ENCODE peak calls at places on chromosomes 7 and 10, in nine cellular contexts. One of them, this sample, is unnamed.
A peak's percentile ranks its signal among the peaks of the same experiment; 100 is the strongest.

GRCh38 chr7:34845666-34846361 is 187.8 kb downstream of the NPSR1 start:
- DNase-seq in D721Med: no peak
- DNase-seq in H1: no peak
- DNase-seq in Calu3: peak; percentile 50
- DNase-seq in adrenal gland: no peak
- DNase-seq in CD4-positive, alpha-beta T cell: no peak
- DNase-seq in MCF 10A: peak; percentile 61
- DNase-seq in neural crest cell: no peak
- DNase-seq in astrocyte of the spinal cord: peak; percentile 44
- DNase-seq in this sample: no peak

GRCh38 chr10:35495521-35496238 is 109.5 kb upstream of the GJD4 start:
- DNase-seq in H1: no peak
- DNase-seq in MCF 10A: peak; percentile 61
- DNase-seq in neural crest cell: no peak
- DNase-seq in adrenal gland: no peak
- DNase-seq in astrocyte of the spinal cord: peak; percentile 5
- DNase-seq in CD4-positive, alpha-beta T cell: no peak
- DNase-seq in D721Med: no peak
- DNase-seq in Calu3: no peak
- DNase-seq in this sample: peak; percentile 18

GRCh38 chr10:33260403-33261239 is 73.8 kb downstream of the NRP1 start:
- DNase-seq in Calu3: no peak
- DNase-seq in MCF 10A: no peak
- DNase-seq in astrocyte of the spinal cord: peak; percentile 33
- DNase-seq in neural crest cell: no peak
- DNase-seq in CD4-positive, alpha-beta T cell: no peak
- DNase-seq in adrenal gland: no peak
- DNase-seq in H1: no peak
- DNase-seq in D721Med: no peak
- DNase-seq in this sample: no peak

GRCh38 chr7:100159099-100159623 is 638 bp upstream of the TRAPPC14 start:
- DNase-seq in CD4-positive, alpha-beta T cell: no peak
- DNase-seq in D721Med: no peak
- DNase-seq in MCF 10A: no peak
- DNase-seq in adrenal gland: no peak
- DNase-seq in astrocyte of the spinal cord: no peak
- DNase-seq in Calu3: no peak
- DNase-seq in H1: no peak
- DNase-seq in neural crest cell: no peak
- DNase-seq in this sample: no peak

GRCh38 chr7:149742075-149742701 is 31.2 kb downstream of the ZNF467 start:
- DNase-seq in CD4-positive, alpha-beta T cell: no peak
- DNase-seq in MCF 10A: peak; percentile 67
- DNase-seq in H1: peak; percentile 57
- DNase-seq in D721Med: peak; percentile 87
- DNase-seq in adrenal gland: peak; percentile 67
- DNase-seq in astrocyte of the spinal cord: peak; percentile 60
- DNase-seq in neural crest cell: peak; percentile 85
- DNase-seq in Calu3: peak; percentile 79
- DNase-seq in this sample: peak; percentile 83

GRCh38 chr7:47508389-47509380 is 73.2 kb downstream of the TNS3 start:
- DNase-seq in Calu3: no peak
- DNase-seq in CD4-positive, alpha-beta T cell: no peak
- DNase-seq in D721Med: no peak
- DNase-seq in adrenal gland: no peak
- DNase-seq in astrocyte of the spinal cord: no peak
- DNase-seq in MCF 10A: no peak
- DNase-seq in neural crest cell: no peak
- DNase-seq in H1: no peak
- DNase-seq in this sample: no peak

GRCh38 chr10:3105905-3106304 is 38.6 kb downstream of the PFKP start:
- DNase-seq in MCF 10A: no peak
- DNase-seq in CD4-positive, alpha-beta T cell: no peak
- DNase-seq in neural crest cell: no peak
- DNase-seq in H1: no peak
- DNase-seq in adrenal gland: no peak
- DNase-seq in astrocyte of the spinal cord: no peak
- DNase-seq in D721Med: no peak
- DNase-seq in Calu3: no peak
- DNase-seq in this sample: no peak

GRCh38 chr10:73019100-73019499 is 64.5 kb upstream of the PLA2G12B start:
- DNase-seq in Calu3: no peak
- DNase-seq in D721Med: no peak
- DNase-seq in CD4-positive, alpha-beta T cell: no peak
- DNase-seq in MCF 10A: no peak
- DNase-seq in adrenal gland: no peak
- DNase-seq in H1: no peak
- DNase-seq in neural crest cell: no peak
- DNase-seq in astrocyte of the spinal cord: no peak
- DNase-seq in this sample: no peak

GRCh38 chr10:70558871-70559810 is 43.4 kb downstream of the PRF1 start:
- DNase-seq in H1: no peak
- DNase-seq in CD4-positive, alpha-beta T cell: peak; percentile 47
- DNase-seq in MCF 10A: peak; percentile 66
- DNase-seq in D721Med: no peak
- DNase-seq in Calu3: peak; percentile 86
- DNase-seq in adrenal gland: peak; percentile 55
- DNase-seq in neural crest cell: peak; percentile 36
- DNase-seq in astrocyte of the spinal cord: peak; percentile 72
- DNase-seq in this sample: peak; percentile 77

GRCh38 chr10:69642747-69643146 is 12.7 kb downstream of the FAM241B start:
- DNase-seq in D721Med: no peak
- DNase-seq in MCF 10A: no peak
- DNase-seq in adrenal gland: no peak
- DNase-seq in astrocyte of the spinal cord: no peak
- DNase-seq in H1: no peak
- DNase-seq in Calu3: no peak
- DNase-seq in CD4-positive, alpha-beta T cell: no peak
- DNase-seq in neural crest cell: no peak
- DNase-seq in this sample: no peak

GRCh38 chr10:822661-823367 is 108.7 kb downstream of the LARP4B start:
- DNase-seq in D721Med: no peak
- DNase-seq in adrenal gland: no peak
- DNase-seq in H1: no peak
- DNase-seq in Calu3: no peak
- DNase-seq in MCF 10A: no peak
- DNase-seq in neural crest cell: no peak
- DNase-seq in astrocyte of the spinal cord: no peak
- DNase-seq in CD4-positive, alpha-beta T cell: no peak
- DNase-seq in this sample: peak; percentile 25

DNA sequence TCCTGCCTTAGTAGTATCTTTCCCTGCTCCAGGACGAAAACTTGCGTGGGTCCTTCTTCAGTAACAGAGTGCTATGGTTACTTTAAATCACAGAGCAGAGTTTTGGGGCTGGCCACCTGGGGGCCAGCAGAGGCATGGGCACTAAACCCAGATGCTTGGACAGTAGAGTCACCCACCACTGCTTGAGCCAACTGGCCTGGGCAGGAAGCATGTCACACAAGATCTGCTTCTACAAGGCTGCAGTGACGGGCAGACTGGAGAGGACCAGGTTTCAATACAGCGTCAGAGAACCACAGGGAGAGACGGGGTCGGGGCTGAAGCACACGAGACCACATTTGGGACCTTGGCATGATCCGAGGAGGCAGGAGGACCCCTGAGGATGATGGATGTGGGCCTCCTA is 14.3 kb upstream of the DMBT1 start:
- DNase-seq in MCF 10A: no peak
- DNase-seq in neural crest cell: no peak
- DNase-seq in adrenal gland: no peak
- DNase-seq in H1: no peak
- DNase-seq in Calu3: no peak
- DNase-seq in astrocyte of the spinal cord: no peak
- DNase-seq in CD4-positive, alpha-beta T cell: no peak
- DNase-seq in D721Med: no peak
- DNase-seq in this sample: no peak
- TF ChIP-seq CTCF in MCF 10A: no peak
- TF ChIP-seq CTCF in neural crest cell: no peak
- TF ChIP-seq CTCF in adrenal gland: no peak
- TF ChIP-seq CTCF in H1: no peak
- TF ChIP-seq CTCF in Calu3: no peak
- TF ChIP-seq CTCF in astrocyte of the spinal cord: no peak
- TF ChIP-seq CTCF in CD4-positive, alpha-beta T cell: no peak
- TF ChIP-seq CTCF in D721Med: no peak
- TF ChIP-seq CTCF in this sample: no peak

GRCh38 chr7:20176552-20177242 is 40.5 kb downstream of the MACC1 start:
- DNase-seq in Calu3: no peak
- DNase-seq in adrenal gland: no peak
- DNase-seq in MCF 10A: no peak
- DNase-seq in H1: no peak
- DNase-seq in neural crest cell: no peak
- DNase-seq in CD4-positive, alpha-beta T cell: no peak
- DNase-seq in D721Med: no peak
- DNase-seq in astrocyte of the spinal cord: no peak
- DNase-seq in this sample: no peak

GRCh38 chr7:20170626-20171025 is 46.6 kb downstream of the MACC1 start:
- DNase-seq in H1: no peak
- DNase-seq in Calu3: no peak
- DNase-seq in CD4-positive, alpha-beta T cell: no peak
- DNase-seq in neural crest cell: no peak
- DNase-seq in D721Med: no peak
- DNase-seq in MCF 10A: no peak
- DNase-seq in astrocyte of the spinal cord: peak; percentile 12
- DNase-seq in adrenal gland: no peak
- DNase-seq in this sample: no peak

GRCh38 chr7:20173828-20174227 is 43.4 kb downstream of the MACC1 start:
- DNase-seq in CD4-positive, alpha-beta T cell: no peak
- DNase-seq in astrocyte of the spinal cord: no peak
- DNase-seq in adrenal gland: no peak
- DNase-seq in H1: no peak
- DNase-seq in Calu3: no peak
- DNase-seq in MCF 10A: no peak
- DNase-seq in D721Med: no peak
- DNase-seq in neural crest cell: no peak
- DNase-seq in this sample: no peak

GRCh38 chr7:20172736-20173334 is 44.3 kb downstream of the MACC1 start:
- DNase-seq in CD4-positive, alpha-beta T cell: no peak
- DNase-seq in adrenal gland: peak; percentile 58
- DNase-seq in H1: peak; percentile 60
- DNase-seq in astrocyte of the spinal cord: peak; percentile 66
- DNase-seq in D721Med: peak; percentile 30
- DNase-seq in neural crest cell: peak; percentile 56
- DNase-seq in MCF 10A: peak; percentile 71
- DNase-seq in Calu3: peak; percentile 81
- DNase-seq in this sample: peak; percentile 33
- TF ChIP-seq CTCF in CD4-positive, alpha-beta T cell: peak; percentile 12
- TF ChIP-seq CTCF in adrenal gland: peak; percentile 65
- TF ChIP-seq CTCF in H1: peak; percentile 83
- TF ChIP-seq CTCF in astrocyte of the spinal cord: peak; percentile 75
- TF ChIP-seq CTCF in D721Med: peak; percentile 82
- TF ChIP-seq CTCF in neural crest cell: peak; percentile 69
- TF ChIP-seq CTCF in MCF 10A: peak; percentile 60
- TF ChIP-seq CTCF in Calu3: peak; percentile 78
- TF ChIP-seq CTCF in this sample: peak; percentile 32

GRCh38 chr10:32084484-32084883 is 28.3 kb upstream of the KIF5B start:
- DNase-seq in Calu3: no peak
- DNase-seq in adrenal gland: no peak
- DNase-seq in H1: no peak
- DNase-seq in neural crest cell: no peak
- DNase-seq in astrocyte of the spinal cord: no peak
- DNase-seq in MCF 10A: no peak
- DNase-seq in CD4-positive, alpha-beta T cell: no peak
- DNase-seq in D721Med: no peak
- DNase-seq in this sample: no peak
- TF ChIP-seq CTCF in Calu3: no peak
- TF ChIP-seq CTCF in adrenal gland: no peak
- TF ChIP-seq CTCF in H1: no peak
- TF ChIP-seq CTCF in neural crest cell: no peak
- TF ChIP-seq CTCF in astrocyte of the spinal cord: no peak
- TF ChIP-seq CTCF in MCF 10A: no peak
- TF ChIP-seq CTCF in CD4-positive, alpha-beta T cell: no peak
- TF ChIP-seq CTCF in D721Med: no peak
- TF ChIP-seq CTCF in this sample: no peak

GRCh38 chr7:135557455-135558336 is at the start of gene NUP205:
- DNase-seq in neural crest cell: peak; percentile 74
- DNase-seq in H1: peak; percentile 23
- DNase-seq in astrocyte of the spinal cord: peak; percentile 89
- DNase-seq in CD4-positive, alpha-beta T cell: peak; percentile 71
- DNase-seq in Calu3: peak; percentile 69
- DNase-seq in D721Med: peak; percentile 63
- DNase-seq in MCF 10A: peak; percentile 83
- DNase-seq in adrenal gland: peak; percentile 69
- DNase-seq in this sample: peak; percentile 77
- TF ChIP-seq CTCF in neural crest cell: no peak
- TF ChIP-seq CTCF in H1: no peak
- TF ChIP-seq CTCF in astrocyte of the spinal cord: no peak
- TF ChIP-seq CTCF in CD4-positive, alpha-beta T cell: no peak
- TF ChIP-seq CTCF in Calu3: no peak
- TF ChIP-seq CTCF in D721Med: no peak
- TF ChIP-seq CTCF in MCF 10A: no peak
- TF ChIP-seq CTCF in adrenal gland: no peak
- TF ChIP-seq CTCF in this sample: no peak

DNA sequence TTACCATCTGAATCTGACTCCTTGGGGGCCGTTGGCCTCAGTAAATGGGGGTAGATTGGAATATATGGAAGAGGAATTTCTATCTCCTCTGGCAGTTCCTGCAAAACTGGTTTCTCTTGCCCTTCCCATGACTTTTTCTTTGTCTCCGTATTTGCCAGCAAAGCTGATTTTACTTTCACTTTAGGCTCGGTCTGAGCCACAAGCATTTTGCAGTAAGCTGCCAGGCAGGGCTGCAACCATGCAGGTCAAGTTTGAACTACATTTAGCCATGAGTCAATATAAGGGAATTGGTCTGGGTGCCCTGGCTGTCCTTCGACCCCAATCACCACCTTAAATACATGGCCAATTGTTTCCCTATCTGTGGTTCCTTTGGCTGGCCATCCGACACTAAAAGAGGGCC is 104.3 kb downstream of the TRIM24 start:
- DNase-seq in astrocyte of the spinal cord: no peak
- DNase-seq in CD4-positive, alpha-beta T cell: no peak
- DNase-seq in MCF 10A: no peak
- DNase-seq in H1: no peak
- DNase-seq in D721Med: no peak
- DNase-seq in Calu3: peak; percentile 66
- DNase-seq in neural crest cell: no peak
- DNase-seq in adrenal gland: no peak
- DNase-seq in this sample: no peak
- TF ChIP-seq CTCF in astrocyte of the spinal cord: no peak
- TF ChIP-seq CTCF in CD4-positive, alpha-beta T cell: no peak
- TF ChIP-seq CTCF in MCF 10A: no peak
- TF ChIP-seq CTCF in H1: no peak
- TF ChIP-seq CTCF in D721Med: no peak
- TF ChIP-seq CTCF in Calu3: no peak
- TF ChIP-seq CTCF in neural crest cell: no peak
- TF ChIP-seq CTCF in adrenal gland: no peak
- TF ChIP-seq CTCF in this sample: no peak

This sample was measured in GM20000.